ENCODE peak calls at places on chromosomes 1 and 21, in five cellular contexts. One of them, this sample, is unnamed. For H4K20me1 and H3K4me1, the result is how much of the 10 kb centered on the place peaks cover.

GRCh38 chr1:223708001-223708359 is 4.4 kb upstream of the CAPN2 start:
- DNase-seq in HCT116: peak
- DNase-seq in fibroblast of lung: no peak
- DNase-seq in neural progenitor cell: no peak
- DNase-seq in PC-3: no peak
- DNase-seq in this sample: peak

GRCh38 chr1:11693917-11694316 is 2.4 kb downstream of the DRAXIN start:
- DNase-seq in HCT116: no peak
- DNase-seq in fibroblast of lung: no peak
- DNase-seq in neural progenitor cell: no peak
- DNase-seq in PC-3: no peak
- DNase-seq in this sample: no peak

GRCh38 chr1:50699795-50700194 is 260.3 kb downstream of the FAF1 start:
- DNase-seq in HCT116: no peak
- DNase-seq in fibroblast of lung: no peak
- DNase-seq in neural progenitor cell: no peak
- DNase-seq in PC-3: no peak
- DNase-seq in this sample: no peak

GRCh38 chr1:178055093-178055492 is 38.8 kb upstream of the RASAL2 start:
- DNase-seq in HCT116: no peak
- DNase-seq in fibroblast of lung: no peak
- DNase-seq in neural progenitor cell: peak
- DNase-seq in PC-3: peak
- DNase-seq in this sample: peak

GRCh38 chr1:214464303-214465287 is 86.8 kb downstream of the PTPN14 start:
- DNase-seq in HCT116: no peak
- DNase-seq in fibroblast of lung: no peak
- DNase-seq in neural progenitor cell: no peak
- DNase-seq in PC-3: no peak
- DNase-seq in this sample: peak

GRCh38 chr21:38820471-38821239 is 14.9 kb downstream of the ETS2 start:
- DNase-seq in HCT116: no peak
- DNase-seq in fibroblast of lung: no peak
- DNase-seq in neural progenitor cell: no peak
- DNase-seq in PC-3: no peak
- DNase-seq in this sample: no peak

GRCh38 chr1:201061886-201062285 is 38.4 kb upstream of the KIF21B start:
- DNase-seq in HCT116: no peak
- DNase-seq in fibroblast of lung: no peak
- DNase-seq in neural progenitor cell: no peak
- DNase-seq in PC-3: no peak
- DNase-seq in this sample: no peak

GRCh38 chr1:21904725-21905520 is 32.2 kb downstream of the HSPG2 start:
- DNase-seq in HCT116: peak
- DNase-seq in fibroblast of lung: peak
- DNase-seq in neural progenitor cell: no peak
- DNase-seq in PC-3: peak
- DNase-seq in this sample: peak

GRCh38 chr1:181386340-181386739 is 97.0 kb upstream of the CACNA1E start:
- DNase-seq in HCT116: no peak
- DNase-seq in fibroblast of lung: no peak
- DNase-seq in neural progenitor cell: no peak
- DNase-seq in PC-3: no peak
- DNase-seq in this sample: no peak

GRCh38 chr1:20317471-20317870 is 26.8 kb downstream of the VWA5B1 start:
- DNase-seq in HCT116: no peak
- DNase-seq in fibroblast of lung: no peak
- DNase-seq in neural progenitor cell: no peak
- DNase-seq in PC-3: no peak
- DNase-seq in this sample: no peak

GRCh38 chr1:145962157-145963102 is 1.9 kb downstream of the ANKRD34A start:
- DNase-seq in HCT116: no peak
- DNase-seq in fibroblast of lung: no peak
- DNase-seq in neural progenitor cell: peak
- DNase-seq in PC-3: peak
- DNase-seq in this sample: no peak

GRCh38 chr1:47805826-47806450 is 191.2 kb downstream of the TRABD2B start:
- DNase-seq in HCT116: no peak
- DNase-seq in fibroblast of lung: no peak
- DNase-seq in neural progenitor cell: no peak
- DNase-seq in PC-3: no peak
- DNase-seq in this sample: no peak

GRCh38 chr1:30753660-30754123 is 3.9 kb downstream of the LAPTM5 start:
- DNase-seq in HCT116: no peak
- DNase-seq in fibroblast of lung: no peak
- DNase-seq in neural progenitor cell: no peak
- DNase-seq in PC-3: no peak
- DNase-seq in this sample: no peak
- H4K20me1 ChIP-seq in HCT116: under half
- H4K20me1 ChIP-seq in fibroblast of lung: under half
- H4K20me1 ChIP-seq in neural progenitor cell: under half
- H4K20me1 ChIP-seq in PC-3: under half
- H4K20me1 ChIP-seq in this sample: under half

DNA sequence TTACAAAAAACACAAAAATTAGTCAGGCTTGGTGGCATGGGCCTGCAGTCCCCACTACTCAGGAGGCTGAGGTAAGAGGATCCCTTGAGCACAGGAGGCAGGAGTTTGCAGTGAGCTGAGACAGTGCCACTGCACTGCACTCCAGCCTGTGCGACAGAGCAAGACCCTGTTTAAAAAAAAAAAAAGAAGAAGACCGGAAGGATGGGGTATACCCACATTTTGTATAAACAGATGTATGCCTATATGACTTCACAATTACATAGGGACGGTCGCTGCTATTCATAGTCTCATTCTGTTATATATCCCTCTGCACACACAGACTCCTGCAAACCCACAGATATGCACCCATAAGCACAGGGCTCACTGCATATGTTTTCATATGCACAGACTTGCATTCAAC is 12.7 kb downstream of the LCK start:
- DNase-seq in HCT116: no peak
- DNase-seq in fibroblast of lung: no peak
- DNase-seq in neural progenitor cell: no peak
- DNase-seq in PC-3: no peak
- DNase-seq in this sample: no peak
- H3K4me1 ChIP-seq in HCT116: under half
- H3K4me1 ChIP-seq in fibroblast of lung: under half
- H3K4me1 ChIP-seq in neural progenitor cell: under half
- H3K4me1 ChIP-seq in PC-3: under half
- H3K4me1 ChIP-seq in this sample: under half

GRCh38 chr1:24940231-24940630 is 10.2 kb upstream of the RUNX3 start:
- DNase-seq in HCT116: no peak
- DNase-seq in fibroblast of lung: no peak
- DNase-seq in neural progenitor cell: no peak
- DNase-seq in PC-3: no peak
- DNase-seq in this sample: no peak
- H3K27ac ChIP-seq in HCT116: no peak
- H3K27ac ChIP-seq in fibroblast of lung: no peak
- H3K27ac ChIP-seq in neural progenitor cell: no peak
- H3K27ac ChIP-seq in PC-3: no peak
- H3K27ac ChIP-seq in this sample: no peak

GRCh38 chr1:1833916-1834325 is 55.7 kb upstream of the NADK start:
- DNase-seq in HCT116: no peak
- DNase-seq in fibroblast of lung: peak
- DNase-seq in neural progenitor cell: peak
- DNase-seq in PC-3: no peak
- DNase-seq in this sample: no peak
- H4K20me1 ChIP-seq in HCT116: under half
- H4K20me1 ChIP-seq in fibroblast of lung: under half
- H4K20me1 ChIP-seq in neural progenitor cell: half or more
- H4K20me1 ChIP-seq in PC-3: under half
- H4K20me1 ChIP-seq in this sample: half or more

DNA sequence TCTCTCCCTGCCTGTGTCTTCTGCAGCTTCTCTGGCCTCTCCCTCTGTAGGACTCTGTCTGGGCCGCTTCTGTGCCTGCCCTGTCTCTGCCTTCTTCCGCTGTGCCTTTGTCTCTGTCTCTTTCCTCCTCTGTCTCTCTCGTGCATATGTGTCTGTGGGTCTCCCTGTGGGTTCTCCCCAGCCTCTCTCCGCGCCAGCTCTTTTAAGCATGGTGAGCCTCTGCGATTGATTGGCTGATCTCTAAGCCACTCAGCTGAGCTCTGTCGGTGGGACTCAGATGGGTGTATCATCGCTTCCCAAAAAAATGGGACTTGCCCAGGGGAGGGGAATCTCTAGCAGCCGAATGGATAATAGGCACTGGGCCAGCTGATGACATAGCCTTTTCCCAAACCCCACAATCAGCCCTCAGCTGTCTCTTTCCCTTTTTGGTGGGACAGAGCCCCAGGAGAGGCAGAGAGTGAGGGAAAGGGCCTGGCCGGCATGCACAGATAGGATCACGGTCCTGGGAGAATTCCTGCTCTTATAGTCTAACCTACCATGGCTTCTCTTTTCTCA is at the start of gene ADAMTS4:
- DNase-seq in HCT116: no peak
- DNase-seq in fibroblast of lung: peak
- DNase-seq in neural progenitor cell: peak
- DNase-seq in PC-3: no peak
- DNase-seq in this sample: no peak
- H3K4me1 ChIP-seq in HCT116: under half
- H3K4me1 ChIP-seq in fibroblast of lung: half or more
- H3K4me1 ChIP-seq in neural progenitor cell: half or more
- H3K4me1 ChIP-seq in PC-3: under half
- H3K4me1 ChIP-seq in this sample: under half

GRCh38 chr1:8461341-8462110 is 143.6 kb downstream of the SLC45A1 start:
- DNase-seq in HCT116: no peak
- DNase-seq in fibroblast of lung: no peak
- DNase-seq in neural progenitor cell: no peak
- DNase-seq in PC-3: no peak
- DNase-seq in this sample: no peak

GRCh38 chr1:8458607-8459006 is 140.7 kb downstream of the SLC45A1 start:
- DNase-seq in HCT116: no peak
- DNase-seq in fibroblast of lung: no peak
- DNase-seq in neural progenitor cell: no peak
- DNase-seq in PC-3: no peak
- DNase-seq in this sample: no peak

GRCh38 chr1:8460784-8461183 is 142.9 kb downstream of the SLC45A1 start:
- DNase-seq in HCT116: no peak
- DNase-seq in fibroblast of lung: no peak
- DNase-seq in neural progenitor cell: peak
- DNase-seq in PC-3: no peak
- DNase-seq in this sample: no peak

GRCh38 chr1:8457771-8458409 is 140.0 kb downstream of the SLC45A1 start:
- DNase-seq in HCT116: no peak
- DNase-seq in fibroblast of lung: no peak
- DNase-seq in neural progenitor cell: no peak
- DNase-seq in PC-3: no peak
- DNase-seq in this sample: no peak

DNA sequence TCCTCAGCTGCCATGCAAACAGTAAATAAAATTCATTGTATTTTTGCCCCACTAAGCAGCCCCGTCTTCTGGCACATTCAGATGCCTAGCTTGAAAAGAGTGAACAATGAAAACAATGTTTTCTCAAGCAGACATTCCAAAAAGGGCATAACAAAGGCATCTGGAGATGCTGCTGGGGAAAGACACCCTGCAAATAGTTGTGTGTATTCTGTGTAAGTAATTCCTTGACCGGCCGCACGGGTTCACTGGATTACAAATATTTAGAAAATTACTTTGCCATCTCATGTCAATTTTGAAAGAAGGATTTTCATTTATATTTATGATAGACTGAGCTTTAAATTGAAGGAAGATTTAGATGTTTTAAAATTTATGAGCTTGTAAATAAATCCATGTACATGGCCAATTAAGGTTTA is 142.2 kb downstream of the SLC45A1 start:
- DNase-seq in HCT116: no peak
- DNase-seq in fibroblast of lung: no peak
- DNase-seq in neural progenitor cell: peak
- DNase-seq in PC-3: no peak
- DNase-seq in this sample: no peak
- H3K27ac ChIP-seq in HCT116: no peak
- H3K27ac ChIP-seq in fibroblast of lung: no peak
- H3K27ac ChIP-seq in neural progenitor cell: peak
- H3K27ac ChIP-seq in PC-3: no peak
- H3K27ac ChIP-seq in this sample: no peak

DNA sequence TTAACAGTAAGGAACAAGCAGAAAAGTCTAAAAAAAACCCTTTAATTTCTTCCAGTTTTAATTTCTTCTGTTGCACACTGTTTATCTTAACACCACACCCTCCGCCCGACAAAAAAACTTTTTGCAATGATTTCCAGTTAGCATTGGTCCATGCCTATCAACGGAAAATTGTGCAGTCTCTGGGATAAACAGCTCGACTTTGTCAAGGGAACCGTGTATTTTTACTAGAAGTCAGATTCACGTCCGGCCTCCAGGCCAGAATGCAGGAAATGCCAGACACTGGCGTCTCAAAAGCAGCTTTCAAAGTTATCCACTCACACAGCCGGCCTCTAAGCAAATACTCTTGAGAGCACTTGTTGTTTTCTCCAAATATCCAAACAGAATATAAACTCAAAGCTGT is 409 bp upstream of the NUP210L start:
- DNase-seq in HCT116: no peak
- DNase-seq in fibroblast of lung: no peak
- DNase-seq in neural progenitor cell: no peak
- DNase-seq in PC-3: no peak
- DNase-seq in this sample: no peak
- H4K20me1 ChIP-seq in HCT116: under half
- H4K20me1 ChIP-seq in fibroblast of lung: under half
- H4K20me1 ChIP-seq in neural progenitor cell: under half
- H4K20me1 ChIP-seq in PC-3: under half
- H4K20me1 ChIP-seq in this sample: under half

GRCh38 chr1:25873120-25873519 is 2.4 kb downstream of the PAQR7 start:
- DNase-seq in HCT116: no peak
- DNase-seq in fibroblast of lung: no peak
- DNase-seq in neural progenitor cell: peak
- DNase-seq in PC-3: no peak
- DNase-seq in this sample: no peak
- H3K4me1 ChIP-seq in HCT116: half or more
- H3K4me1 ChIP-seq in fibroblast of lung: under half
- H3K4me1 ChIP-seq in neural progenitor cell: under half
- H3K4me1 ChIP-seq in PC-3: under half
- H3K4me1 ChIP-seq in this sample: under half